ENCODE peak calls at places on chromosomes 11 and 22, in eight cellular contexts. R is psoas muscle, P is lower lobe of right lung, C is Peyer's patch, S is bronchial epithelial cell, T is Karpas-422, Y is spleen, W is prostate gland. O is an unnamed sample. For H3K27me3, the result is how much of the 10 kb centered on the place peaks cover.

GRCh38 chr11:45538363-45538762 is 127.1 kb downstream of the CHST1 start:
- DNase-seq in S (no peak), T (no peak), C (no peak), R (peak), P (no peak), Y (no peak), W (no peak), O (no peak)

GRCh38 chr11:134716582-134716981 is 304.5 kb upstream of the B3GAT1 start:
- DNase-seq in S (no peak), T (no peak), C (no peak), R (no peak), Y (peak), W (no peak), P (no peak), O (no peak)

GRCh38 chr22:37739611-37740049 is 42.8 kb downstream of the TRIOBP start:
- DNase-seq in S (no peak), T (no peak), P (peak), R (peak), W (no peak), Y (peak), C (no peak), O (no peak)

GRCh38 chr11:19735512-19735911 is 22.9 kb downstream of the NAV2 start:
- DNase-seq in C (no peak), R (no peak), P (no peak), Y (no peak), S (no peak), W (no peak), T (no peak), O (no peak)

GRCh38 chr11:15985127-15985862 is 371.1 kb downstream of the SOX6 start:
- DNase-seq in R (no peak), C (no peak), P (no peak), Y (no peak), T (no peak), W (no peak), S (no peak), O (peak)

GRCh38 chr11:13031349-13031748 is 22.2 kb downstream of the RASSF10 start:
- DNase-seq in S (no peak), W (no peak), C (no peak), P (no peak), T (no peak), Y (no peak), R (no peak), O (no peak)

GRCh38 chr11:6650980-6651379 is 4.6 kb downstream of the DCHS1 start:
- DNase-seq in S (peak), W (no peak), Y (no peak), C (no peak), P (no peak), T (no peak), R (no peak), O (no peak)

GRCh38 chr11:41984023-41984422 is 524.6 kb upstream of the LRRC4C start:
- DNase-seq in P (no peak), T (no peak), W (no peak), C (no peak), Y (no peak), R (no peak), S (no peak), O (no peak)

GRCh38 chr11:70063555-70063954 is 14.6 kb upstream of the ANO1 start:
- DNase-seq in C (peak), R (no peak), Y (no peak), S (peak), P (no peak), T (no peak), W (peak), O (no peak)

GRCh38 chr11:130383363-130384168 is 44.8 kb downstream of the ADAMTS8 start:
- DNase-seq in R (peak), T (no peak), C (no peak), W (no peak), P (no peak), S (peak), Y (no peak), O (no peak)

GRCh38 chr11:47510231-47510630 is 42.7 kb downstream of the CELF1 start:
- DNase-seq in R (no peak), W (no peak), P (no peak), S (peak), T (no peak), C (peak), Y (no peak), O (no peak)

GRCh38 chr22:50714150-50714549 is 23.9 kb upstream of the ACR start:
- DNase-seq in T (no peak), P (peak), Y (peak), S (no peak), W (no peak), C (no peak), R (no peak), O (no peak)

GRCh38 chr22:46673677-46674236 is 53.6 kb downstream of the GRAMD4 start:
- DNase-seq in Y (no peak), R (no peak), T (no peak), C (no peak), S (no peak), W (no peak), P (no peak), O (no peak)

GRCh38 chr11:65611028-65611757 is 2.8 kb downstream of the MAP3K11 start:
- DNase-seq in Y (peak), W (no peak), T (no peak), R (no peak), S (no peak), P (peak), C (no peak), O (peak)

GRCh38 chr11:100687032-100687629 is at the start of gene ARHGAP42:
- DNase-seq in P (peak), S (peak), W (peak), Y (peak), C (peak), T (no peak), R (peak), O (peak)

GRCh38 chr11:120536797-120537169 is 25.2 kb downstream of the GRIK4 start:
- DNase-seq in Y (no peak), R (no peak), T (no peak), C (no peak), P (no peak), W (no peak), S (no peak), O (no peak)

GRCh38 chr22:23772315-23773246 is at the start of gene MMP11:
- DNase-seq in R (peak), W (peak), P (peak), Y (peak), T (peak), S (no peak), C (peak), O (peak)

GRCh38 chr22:39512026-39512425 is 8.3 kb upstream of the ATF4 start:
- DNase-seq in S (no peak), T (no peak), R (no peak), W (no peak), Y (no peak), C (no peak), P (no peak), O (no peak)

GRCh38 chr22:39510529-39511149 is 8.5 kb downstream of the MIEF1 start:
- DNase-seq in Y (no peak), W (no peak), R (no peak), C (no peak), T (no peak), P (no peak), S (no peak), O (no peak)

GRCh38 chr22:39513791-39514190 is 6.6 kb upstream of the ATF4 start:
- DNase-seq in S (no peak), T (no peak), W (no peak), R (peak), C (no peak), Y (no peak), P (no peak), O (no peak)

GRCh38 chr22:39508393-39508792 is 6.3 kb downstream of the MIEF1 start:
- DNase-seq in R (no peak), T (no peak), S (no peak), Y (no peak), P (no peak), W (no peak), C (no peak), O (no peak)

GRCh38 chr22:39511226-39511625 is 9.1 kb upstream of the ATF4 start:
- DNase-seq in W (no peak), T (no peak), S (no peak), P (no peak), C (no peak), Y (no peak), R (no peak), O (no peak)
- H3K27me3 ChIP-seq in W (under half), T (under half), S (under half), P (under half), C (under half), Y (under half), R (under half), O (under half)

GRCh38 chr22:33124471-33124870 is 66.3 kb upstream of the SYN3 start:
- DNase-seq in T (no peak), W (no peak), Y (no peak), R (no peak), P (no peak), S (no peak), C (no peak), O (no peak)
- H3K27me3 ChIP-seq in T (under half), W (under half), Y (under half), R (under half), P (under half), S (under half), C (under half), O (under half)

GRCh38 chr11:71266114-71266833 is 13.9 kb upstream of the SHANK2 start:
- DNase-seq in S (peak), P (peak), C (peak), R (no peak), Y (no peak), W (peak), T (no peak), O (no peak)
- H3K27me3 ChIP-seq in S (under half), P (under half), C (under half), R (under half), Y (under half), W (under half), T (under half), O (under half)

GRCh38 chr11:102325088-102325487 is 7.8 kb downstream of the BIRC3 start:
- DNase-seq in W (no peak), P (no peak), S (no peak), T (no peak), C (no peak), R (no peak), Y (no peak), O (no peak)
- H3K27me3 ChIP-seq in W (under half), P (under half), S (under half), T (under half), C (under half), R (under half), Y (under half), O (under half)

GRCh38 chr11:68471360-68472340 is 11.1 kb downstream of the PPP6R3 start:
- DNase-seq in S (peak), P (no peak), R (no peak), C (no peak), W (no peak), Y (peak), T (no peak), O (no peak)
- H3K27me3 ChIP-seq in S (under half), P (under half), R (under half), C (under half), W (under half), Y (under half), T (under half), O (under half)

GRCh38 chr11:116190861-116191260 is 581.9 kb downstream of the BUD13 start:
- DNase-seq in T (no peak), P (no peak), Y (peak), S (no peak), C (no peak), W (no peak), R (no peak), O (no peak)
- H3K27me3 ChIP-seq in T (under half), P (under half), Y (under half), S (under half), C (under half), W (under half), R (under half), O (under half)

O was measured in thyroid gland.